ENCODE peak calls at places on chromosome 22, in four cellular contexts. A is H1, Z is ovary, M is K562. Q is an unnamed sample.

GRCh38 chr22:49197500-49197899 is 630.2 kb downstream of the BRD1 start:
- DNase-seq in Z (no peak), A (no peak), M (no peak), Q (peak; percentile 16)

GRCh38 chr22:39745789-39746188 is 147.8 kb downstream of the ENTHD1 start:
- DNase-seq in M (no peak), Z (no peak), A (no peak), Q (no peak)

GRCh38 chr22:35349704-35350538 is 31.0 kb upstream of the HMOX1 start:
- DNase-seq in A (no peak), Z (peak; percentile 66), M (no peak), Q (no peak)

GRCh38 chr22:44193537-44193896 is 12.8 kb downstream of the PARVG start:
- DNase-seq in Z (no peak), A (no peak), M (no peak), Q (no peak)

GRCh38 chr22:28911777-28912669 is 28.7 kb downstream of the ZNRF3 start:
- DNase-seq in Z (no peak), A (no peak), M (no peak), Q (no peak)

GRCh38 chr22:32005453-32005852 is 37.6 kb upstream of the SLC5A1 start:
- DNase-seq in A (no peak), M (no peak), Z (no peak), Q (no peak)

GRCh38 chr22:26821854-26822253 is 164.5 kb downstream of the MIAT start:
- DNase-seq in M (no peak), Z (no peak), A (no peak), Q (no peak)

GRCh38 chr22:37951305-37951704 is 2.1 kb downstream of the C22orf23 start:
- DNase-seq in M (no peak), Z (no peak), A (no peak), Q (no peak)

GRCh38 chr22:31943206-31943975 is 944 bp upstream of the YWHAH start:
- DNase-seq in M (no peak), Z (no peak), A (no peak), Q (no peak)

GRCh38 chr22:37065961-37066360 is 14.4 kb downstream of the KCTD17 start:
- DNase-seq in M (no peak), Z (no peak), A (no peak), Q (no peak)

GRCh38 chr22:28344893-28345292 is 334.7 kb downstream of the TTC28 start:
- DNase-seq in Z (no peak), M (no peak), A (no peak), Q (no peak)

GRCh38 chr22:27757928-27758525 is 43.5 kb downstream of the MN1 start:
- DNase-seq in Z (no peak), A (no peak), M (no peak), Q (no peak)

GRCh38 chr22:29003975-29004646 is 57.5 kb downstream of the C22orf31 start:
- DNase-seq in Z (no peak), A (peak; percentile 54), M (no peak), Q (peak; percentile 71)

GRCh38 chr22:38802671-38803121 is 8.8 kb upstream of the DNAL4 start:
- DNase-seq in M (no peak), A (peak; percentile 52), Z (no peak), Q (no peak)

GRCh38 chr22:36435516-36436415 is 45.7 kb downstream of the TXN2 start:
- DNase-seq in M (no peak), A (peak; percentile 64), Z (no peak), Q (peak; percentile 76)

GRCh38 chr22:37267128-37267587 is 15.2 kb upstream of the CYTH4 start:
- DNase-seq in M (peak; percentile 71), A (peak; percentile 96), Z (peak; percentile 58), Q (peak; percentile 91)

GRCh38 chr22:24465566-24465965 is 29.6 kb upstream of the UPB1 start:
- DNase-seq in A (no peak), M (no peak), Z (no peak), Q (no peak)

GRCh38 chr22:31952094-31952401 is 7.7 kb downstream of the YWHAH start:
- DNase-seq in A (no peak), M (no peak), Z (no peak), Q (no peak)

GRCh38 chr22:33083212-33083611 is 25.0 kb upstream of the SYN3 start:
- DNase-seq in A (no peak), M (no peak), Z (no peak), Q (no peak)

GRCh38 chr22:24059121-24059520 is 48.0 kb downstream of the CABIN1 start:
- DNase-seq in A (no peak), M (no peak), Z (no peak), Q (no peak)

GRCh38 chr22:49724893-49725489 is 102.7 kb downstream of the BRD1 start:
- DNase-seq in M (peak; percentile 77), A (peak; percentile 92), Z (peak; percentile 37), Q (peak; percentile 91)

GRCh38 chr22:44497218-44497903 is 672 bp downstream of the RTL6 start:
- DNase-seq in M (no peak), Z (peak; percentile 52), A (peak; percentile 54), Q (no peak)

GRCh38 chr22:39244496-39245129 is at the start of gene PDGFB:
- DNase-seq in M (no peak), A (no peak), Z (peak; percentile 50), Q (no peak)

GRCh38 chr22:27206001-27206746 is 548.8 kb downstream of the MIAT start:
- DNase-seq in Z (peak; percentile 3), A (no peak), M (no peak), Q (no peak)

GRCh38 chr22:20141186-20142077 is 9.4 kb downstream of the CCDC188 start:
- DNase-seq in Z (no peak), A (no peak), M (no peak), Q (no peak)

GRCh38 chr22:42929838-42930155 is 72.7 kb upstream of the ARFGAP3 start:
- DNase-seq in A (no peak), M (no peak), Z (no peak), Q (no peak)

GRCh38 chr22:30830907-30831306 is 136.2 kb downstream of the OSBP2 start:
- DNase-seq in A (no peak), Z (no peak), M (no peak), Q (no peak)

GRCh38 chr22:47114813-47115517 is 352.5 kb downstream of the TBC1D22A start:
- DNase-seq in A (no peak), Z (peak; percentile 9), M (no peak), Q (no peak)
- H3K27ac ChIP-seq in A (no peak overlapping the region), Z (no peak overlapping the region), M (no peak overlapping the region), Q (no peak overlapping the region)

DNA sequence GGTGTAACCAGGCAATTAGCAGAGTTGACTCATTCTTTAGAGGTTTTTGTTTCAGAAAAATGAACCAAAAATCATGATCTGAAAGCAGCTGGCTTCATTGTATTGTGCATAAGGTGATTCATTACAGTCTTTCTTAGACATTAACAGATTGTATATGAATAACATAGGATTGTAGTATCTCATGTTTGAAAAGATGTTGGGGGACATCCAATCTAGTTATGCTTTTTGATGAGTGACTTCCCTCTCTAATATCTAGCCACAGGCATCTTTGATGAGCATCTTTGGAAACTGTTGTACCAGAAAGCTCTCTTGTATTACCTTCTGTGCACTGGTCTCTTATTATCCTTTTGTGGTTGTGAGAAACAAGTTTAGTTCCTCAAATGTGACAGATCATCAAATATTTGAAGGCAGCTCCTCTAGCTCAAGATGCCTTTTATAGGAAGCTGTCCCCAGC is 8.3 kb downstream of the GRK3 start:
- DNase-seq in Z (no peak), A (no peak), M (no peak), Q (no peak)
- TF ChIP-seq EP300 in Z (no peak), A (no peak), M (no peak), Q (no peak)

GRCh38 chr22:21449531-21450319 is 17.5 kb upstream of the TMEM191C start:
- DNase-seq in M (no peak), Z (peak; percentile 14), A (peak; percentile 41), Q (peak; percentile 7)

GRCh38 chr22:21450858-21451331 is 16.3 kb upstream of the TMEM191C start:
- DNase-seq in M (no peak), Z (peak; percentile 15), A (no peak), Q (no peak)

GRCh38 chr22:21448627-21449416 is 18.4 kb upstream of the TMEM191C start:
- DNase-seq in M (no peak), Z (peak; percentile 6), A (no peak), Q (peak; percentile 12)

GRCh38 chr22:21451545-21452520 is 15.4 kb upstream of the TMEM191C start:
- DNase-seq in Z (peak; percentile 11), A (peak; percentile 39), M (no peak), Q (peak; percentile 13)

GRCh38 chr22:21450320-21450831 is 16.8 kb upstream of the TMEM191C start:
- DNase-seq in Z (peak; percentile 14), M (no peak), A (peak; percentile 59), Q (peak; percentile 68)
- TF ChIP-seq CTCF in Z (no peak), M (peak; percentile 39), A (peak; percentile 68), Q (no peak)

GRCh38 chr22:45960477-45961386 is 16.2 kb downstream of the WNT7B start:
- DNase-seq in Z (no peak), M (no peak), A (no peak), Q (peak; percentile 56)

GRCh38 chr22:45961679-45962430 is 15.1 kb downstream of the WNT7B start:
- DNase-seq in Z (no peak), A (no peak), M (no peak), Q (no peak)

GRCh38 chr22:45958971-45959370 is 18.0 kb downstream of the WNT7B start:
- DNase-seq in Z (no peak), M (no peak), A (no peak), Q (peak; percentile 56)

GRCh38 chr22:45959719-45960476 is 17.1 kb downstream of the WNT7B start:
- DNase-seq in Z (no peak), M (no peak), A (no peak), Q (peak; percentile 72)

GRCh38 chr22:45957826-45958225 is 19.1 kb downstream of the WNT7B start:
- DNase-seq in A (no peak), Z (no peak), M (no peak), Q (no peak)
- H3K27ac ChIP-seq in A (no peak overlapping the region), Z (no peak overlapping the region), M (no peak overlapping the region), Q (no peak overlapping the region)

GRCh38 chr22:17966403-17966717 is 58.0 kb downstream of the MICAL3 start:
- DNase-seq in M (no peak), A (no peak), Z (no peak), Q (no peak)
- TF ChIP-seq EP300 in M (no peak), A (no peak), Z (no peak), Q (no peak)

Q was measured in upper lobe of left lung.